ENCODE peak calls at places on chromosomes 5 and 9, in eight cellular contexts. E, Y, I, J, W, X, O and V are unnamed samples.

GRCh38 chr5:175847503-175847902 is 23.9 kb upstream of the CPLX2 start:
- DNase-seq in O (no peak), X (no peak), J (no peak), E (no peak), Y (no peak), W (no peak), I (peak), V (no peak)

GRCh38 chr5:28313543-28314334 is 1275.4 kb upstream of the CDH9 start:
- DNase-seq in O (no peak), W (peak), X (no peak), Y (no peak), E (no peak), J (no peak), I (no peak), V (no peak)

GRCh38 chr9:25003686-25004085 is 458.0 kb upstream of the IZUMO3 start:
- DNase-seq in X (no peak), E (no peak), W (no peak), Y (no peak), I (peak), J (no peak), O (no peak), V (no peak)

GRCh38 chr5:74285876-74286275 is 354.7 kb downstream of the ENC1 start:
- DNase-seq in O (no peak), I (no peak), W (no peak), X (no peak), J (no peak), E (no peak), Y (no peak), V (no peak)

GRCh38 chr5:124176692-124177091 is 569.7 kb downstream of the ZNF608 start:
- DNase-seq in E (peak), W (no peak), J (no peak), O (peak), I (no peak), X (no peak), Y (no peak), V (no peak)

GRCh38 chr5:1725641-1726468 is 73.8 kb downstream of the MRPL36 start:
- DNase-seq in E (no peak), Y (peak), J (no peak), W (no peak), X (no peak), I (no peak), O (no peak), V (no peak)

GRCh38 chr5:39175273-39175955 is 43.9 kb downstream of the FYB1 start:
- DNase-seq in E (no peak), W (no peak), O (no peak), X (no peak), I (no peak), J (no peak), Y (no peak), V (no peak)

GRCh38 chr9:98726735-98727134 is 18.0 kb upstream of the GABBR2 start:
- DNase-seq in I (no peak), E (peak), J (no peak), X (no peak), Y (peak), W (no peak), O (no peak), V (no peak)

GRCh38 chr5:67673180-67673579 is 476.6 kb upstream of the CD180 start:
- DNase-seq in Y (no peak), X (no peak), E (no peak), I (no peak), W (no peak), O (no peak), J (no peak), V (no peak)

GRCh38 chr5:175582697-175583096 is 75.2 kb upstream of the HRH2 start:
- DNase-seq in O (no peak), W (no peak), X (no peak), I (no peak), Y (no peak), J (no peak), E (no peak), V (no peak)

GRCh38 chr5:85049020-85049419 is 664.3 kb upstream of the EDIL3 start:
- DNase-seq in E (peak), Y (no peak), J (no peak), I (peak), O (no peak), X (no peak), W (peak), V (peak)

GRCh38 chr5:151071021-151071420 is 9.8 kb downstream of the TNIP1 start:
- DNase-seq in X (no peak), W (no peak), Y (no peak), O (no peak), J (no peak), I (no peak), E (no peak), V (no peak)

GRCh38 chr9:112925058-112925641 is 34.5 kb upstream of the SLC46A2 start:
- DNase-seq in Y (no peak), O (no peak), J (no peak), X (no peak), E (peak), W (peak), I (peak), V (no peak)

GRCh38 chr5:175922192-175922885 is 45.8 kb downstream of the THOC3 start:
- DNase-seq in W (peak), I (peak), Y (no peak), O (no peak), J (no peak), X (no peak), E (peak), V (peak)

GRCh38 chr5:138981131-138981530 is 106.0 kb upstream of the LRRTM2 start:
- DNase-seq in E (no peak), Y (no peak), J (no peak), I (no peak), O (no peak), X (no peak), W (no peak), V (no peak)

GRCh38 chr9:126108240-126108639 is 218.4 kb upstream of the MVB12B start:
- DNase-seq in X (no peak), E (peak), O (no peak), I (no peak), Y (no peak), J (no peak), W (no peak), V (peak)

GRCh38 chr5:164306662-164307061 is 801.2 kb downstream of the MAT2B start:
- DNase-seq in X (no peak), W (peak), E (no peak), O (no peak), J (no peak), Y (no peak), I (no peak), V (no peak)

GRCh38 chr5:90359073-90359804 is 50.3 kb downstream of the CETN3 start:
- DNase-seq in Y (no peak), O (no peak), I (no peak), J (no peak), W (no peak), X (no peak), E (no peak), V (no peak)

GRCh38 chr5:114362977-114363721 is 1.3 kb downstream of the KCNN2 start:
- DNase-seq in I (no peak), X (peak), Y (no peak), J (no peak), E (peak), O (peak), W (no peak), V (no peak)

GRCh38 chr9:13933268-13933656 is 380.7 kb downstream of the NFIB start:
- DNase-seq in X (no peak), W (no peak), I (no peak), J (no peak), E (no peak), Y (no peak), O (no peak), V (no peak)

GRCh38 chr9:107895524-107896001 is 406.0 kb upstream of the KLF4 start:
- DNase-seq in W (no peak), X (no peak), O (no peak), I (no peak), J (no peak), E (no peak), Y (no peak), V (no peak)

GRCh38 chr5:78586251-78586650 is 62.3 kb downstream of the LHFPL2 start:
- DNase-seq in X (no peak), J (no peak), O (no peak), Y (no peak), W (peak), I (no peak), E (peak), V (peak)

GRCh38 chr9:85268024-85268610 is 473.6 kb downstream of the AGTPBP1 start:
- DNase-seq in W (peak), O (no peak), J (no peak), I (no peak), E (no peak), X (no peak), Y (no peak), V (no peak)

GRCh38 chr5:92283521-92283920 is 900.4 kb upstream of the ARRDC3 start:
- DNase-seq in E (no peak), W (no peak), I (no peak), J (no peak), O (no peak), Y (no peak), X (no peak), V (no peak)

GRCh38 chr9:86946712-86947145 is 577 bp downstream of the GAS1 start:
- DNase-seq in E (peak), I (no peak), Y (peak), J (peak), X (peak), O (no peak), W (peak), V (peak)

GRCh38 chr5:54705994-54706616 is 188.5 kb downstream of the SNX18 start:
- DNase-seq in X (no peak), E (no peak), O (no peak), W (no peak), I (no peak), J (no peak), Y (no peak), V (no peak)

GRCh38 chr5:125235995-125236394 is 489.6 kb upstream of the ZNF608 start:
- DNase-seq in X (no peak), O (no peak), W (no peak), J (no peak), I (no peak), E (no peak), Y (no peak), V (no peak)

GRCh38 chr5:9467199-9468069 is 78.4 kb downstream of the SEMA5A start:
- DNase-seq in Y (peak), X (no peak), I (no peak), O (peak), J (no peak), E (no peak), W (no peak), V (peak)

GRCh38 chr5:82986404-82986803 is 90.8 kb downstream of the TMEM167A start:
- DNase-seq in Y (no peak), X (no peak), I (no peak), J (no peak), O (no peak), W (no peak), E (no peak), V (no peak)

GRCh38 chr5:82984786-82985762 is 92.1 kb downstream of the TMEM167A start:
- DNase-seq in J (no peak), I (peak), O (no peak), Y (no peak), X (no peak), E (no peak), W (no peak), V (no peak)

GRCh38 chr5:82987188-82987587 is 90.0 kb downstream of the TMEM167A start:
- DNase-seq in O (no peak), I (no peak), E (no peak), W (no peak), X (no peak), Y (no peak), J (no peak), V (no peak)

GRCh38 chr5:82991059-82991458 is 86.1 kb downstream of the TMEM167A start:
- DNase-seq in O (no peak), I (no peak), W (no peak), X (no peak), Y (no peak), E (no peak), J (no peak), V (no peak)

DNA sequence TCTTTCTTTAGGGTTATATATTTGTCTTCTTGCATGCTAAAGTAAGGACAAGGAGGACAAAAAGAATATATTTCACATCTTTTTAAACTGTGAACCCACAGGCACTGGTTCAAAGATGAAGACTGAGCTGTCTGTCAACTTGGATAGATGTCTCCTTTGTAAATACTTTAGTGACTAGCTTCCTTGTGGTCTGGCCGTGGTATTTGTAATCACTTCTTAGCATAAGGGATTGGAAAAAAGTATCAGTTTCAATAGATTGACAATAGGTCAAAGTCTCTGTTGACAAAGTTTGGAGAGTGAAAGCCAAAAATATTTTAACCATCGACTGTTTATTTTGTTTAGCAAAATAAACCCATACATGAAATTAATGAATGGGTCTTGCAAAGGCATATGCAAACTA is 91.4 kb downstream of the TMEM167A start:
- DNase-seq in O (no peak), X (no peak), J (no peak), I (peak), E (no peak), Y (no peak), W (no peak), V (no peak)
- TF ChIP-seq POLR2A in O (no peak), X (no peak), J (no peak), I (no peak), E (no peak), Y (no peak), W (no peak), V (no peak)

DNA sequence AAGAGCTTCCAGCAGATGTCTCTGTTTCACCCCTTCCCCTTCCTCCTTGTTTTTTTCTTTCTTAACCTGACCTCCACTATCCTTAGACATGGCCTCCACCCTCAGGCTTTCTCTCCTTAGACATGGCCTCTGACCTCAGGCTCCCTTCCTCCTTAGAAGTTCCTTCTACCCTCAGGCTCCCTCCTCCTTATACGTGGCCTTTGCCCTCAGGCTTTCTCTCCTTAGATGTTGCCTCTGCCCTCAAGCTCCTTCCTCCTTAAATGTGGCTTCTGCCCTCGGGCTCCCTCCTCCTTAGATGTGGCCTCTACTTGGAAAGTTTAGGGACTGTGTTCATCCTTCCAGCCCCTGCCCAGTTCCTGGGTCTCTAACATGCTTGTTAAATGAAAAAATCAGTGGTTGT is 180.4 kb upstream of the S1PR3 start:
- DNase-seq in O (no peak), Y (no peak), I (no peak), J (no peak), X (no peak), W (no peak), E (no peak), V (no peak)
- TF ChIP-seq POLR2A in O (no peak), Y (no peak), I (no peak), J (no peak), X (no peak), W (no peak), E (no peak), V (no peak)

DNA sequence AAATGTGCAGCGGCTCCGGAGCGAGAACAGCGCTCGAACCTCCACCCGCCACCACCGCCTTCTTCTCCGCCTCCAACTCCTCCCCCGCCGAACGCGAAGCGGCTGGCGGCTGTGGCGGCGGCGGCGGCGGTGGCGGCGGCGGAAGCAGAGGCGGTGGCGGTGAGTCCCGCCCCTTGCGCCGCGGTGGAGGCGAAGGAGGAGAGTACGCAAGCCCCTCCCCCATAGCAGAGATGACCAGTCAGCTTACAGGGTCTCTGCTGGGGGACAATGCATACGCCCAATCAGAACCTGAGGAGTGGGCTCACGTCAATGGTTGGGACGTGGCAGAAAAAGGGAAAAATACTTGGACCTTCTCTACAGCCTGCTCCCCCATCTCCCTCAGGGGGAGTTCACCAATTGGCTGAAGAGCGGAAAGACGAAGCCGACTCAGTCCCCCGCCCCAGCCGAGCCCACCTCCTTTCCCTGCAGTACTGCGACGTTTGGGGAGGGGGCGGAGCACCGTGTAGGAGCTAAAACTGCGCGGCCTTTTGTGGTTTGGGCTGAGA is at the start of gene PJA2:
- DNase-seq in W (peak), O (peak), E (peak), J (peak), Y (peak), I (peak), X (peak), V (peak)
- TF ChIP-seq POLR2A in W (peak), O (peak), E (peak), J (peak), Y (no peak), I (peak), X (peak), V (peak)

DNA sequence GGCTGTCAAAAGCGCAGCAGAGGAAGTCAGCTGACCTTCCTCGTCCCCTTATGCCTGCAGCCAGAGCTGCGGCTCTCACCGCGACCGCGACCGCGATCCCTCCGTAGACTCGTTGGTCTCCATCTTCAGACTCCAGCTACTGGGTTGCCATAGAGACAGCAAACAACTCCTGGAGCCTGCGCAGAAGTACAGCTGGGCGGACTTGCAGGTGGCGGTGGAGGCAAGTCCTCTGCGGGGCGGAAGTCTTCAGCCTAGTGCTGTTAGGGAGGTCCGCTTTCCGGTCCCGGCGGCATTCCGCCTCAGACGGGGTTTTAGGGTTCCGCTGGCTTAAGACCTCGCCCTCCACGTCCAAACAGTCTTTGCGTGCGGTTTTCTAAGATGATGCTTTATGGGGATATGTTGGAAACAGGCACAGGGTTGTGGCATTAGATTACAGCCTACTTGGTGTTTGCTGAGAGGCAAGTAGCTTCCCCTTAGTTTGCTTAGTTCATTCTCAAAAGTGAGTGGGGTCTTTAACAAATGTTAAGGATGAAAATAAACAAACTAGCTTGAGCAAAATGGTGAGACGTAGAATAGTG is at the start of gene SPAG8:
- DNase-seq in O (peak), J (peak), W (peak), X (peak), Y (peak), E (peak), I (peak), V (peak)
- TF ChIP-seq POLR2A in O (peak), J (peak), W (peak), X (peak), Y (no peak), E (peak), I (peak), V (no peak)

DNA sequence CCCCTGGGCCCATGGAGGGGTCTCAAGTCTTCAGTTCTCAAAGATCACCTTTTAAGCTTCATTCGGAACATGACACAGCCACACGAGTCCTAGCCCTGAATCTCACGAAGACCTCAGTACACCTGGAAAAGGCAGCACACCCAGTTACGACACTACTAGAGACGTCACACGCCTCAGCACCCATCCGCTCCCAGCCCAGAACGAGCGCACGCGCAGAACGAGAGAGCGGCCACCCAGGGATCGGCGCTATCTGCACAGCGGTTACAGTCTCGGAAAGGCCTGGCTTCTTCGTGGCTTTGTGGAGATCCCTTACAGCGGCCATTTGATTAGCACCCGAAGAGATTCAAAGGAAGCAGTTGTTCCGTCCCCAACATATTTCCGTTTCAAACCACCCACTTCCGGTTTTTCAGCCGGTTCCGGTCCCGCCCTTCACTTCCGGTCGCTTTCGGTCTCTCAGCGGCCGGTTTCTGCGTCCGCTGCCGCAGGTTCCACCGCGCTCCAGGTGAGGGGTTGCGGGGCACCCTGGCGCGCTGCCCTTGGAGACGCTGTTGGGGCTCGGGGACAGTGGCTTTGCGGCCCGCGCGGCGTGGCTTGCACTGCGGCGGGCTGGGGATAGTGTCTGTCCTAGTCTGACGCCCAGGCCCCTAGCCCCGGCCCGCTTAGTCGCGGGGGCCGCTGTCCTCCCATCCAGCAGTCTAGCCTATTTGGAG is at the start of gene UBLCP1:
- DNase-seq in E (peak), X (peak), J (peak), O (peak), Y (peak), I (peak), W (peak), V (peak)
- TF ChIP-seq POLR2A in E (peak), X (peak), J (peak), O (peak), Y (no peak), I (peak), W (peak), V (peak)

GRCh38 chr9:89606049-89606481 is 1.3 kb downstream of the GADD45G start:
- DNase-seq in O (peak), E (peak), Y (peak), X (peak), W (peak), J (peak), I (peak), V (peak)
- TF ChIP-seq POLR2A in O (peak), E (peak), Y (no peak), X (no peak), W (no peak), J (no peak), I (no peak), V (peak)

GRCh38 chr5:375336-375920 is 53.9 kb downstream of the AHRR start:
- DNase-seq in J (peak), O (no peak), X (no peak), Y (peak), I (no peak), E (no peak), W (no peak), V (no peak)

GRCh38 chr5:375921-376871 is 54.7 kb downstream of the AHRR start:
- DNase-seq in Y (peak), X (no peak), O (no peak), E (no peak), W (no peak), I (no peak), J (peak), V (no peak)

GRCh38 chr5:372911-373709 is 51.6 kb downstream of the AHRR start:
- DNase-seq in Y (peak), X (no peak), J (peak), O (no peak), E (no peak), W (peak), I (no peak), V (no peak)

GRCh38 chr5:373710-374602 is 52.4 kb downstream of the AHRR start:
- DNase-seq in Y (peak), W (peak), O (no peak), I (no peak), J (peak), X (peak), E (peak), V (no peak)

GRCh38 chr5:374631-375335 is 53.3 kb downstream of the AHRR start:
- DNase-seq in E (no peak), O (no peak), I (no peak), J (peak), X (no peak), Y (peak), W (no peak), V (no peak)
- TF ChIP-seq POLR2A in E (no peak), O (no peak), I (no peak), J (no peak), X (no peak), Y (no peak), W (no peak), V (no peak)